ENCODE peak calls at places on chromosomes 12 and 14, in ten cellular contexts. F is AG09319, O is colonic mucosa, W is ovary, N is astrocyte of the spinal cord, Q is upper lobe of left lung, X is fibroblast of pulmonary artery, P is left ventricle myocardium inferior, D is epithelial cell of esophagus, J is cardiac muscle cell. G is an unnamed sample.

GRCh38 chr14:81192594-81192993 is 28.2 kb downstream of the GTF2A1 start:
- DNase-seq in X (no peak), Q (no peak), W (no peak), D (no peak), O (no peak), J (no peak), N (no peak), P (no peak), F (no peak), G (no peak)

GRCh38 chr14:87160964-87161363 is 832.0 kb downstream of the GALC start:
- DNase-seq in O (no peak), D (no peak), F (no peak), X (no peak), J (no peak), W (no peak), N (no peak), P (no peak), Q (no peak), G (no peak)

GRCh38 chr12:90280564-90281058 is 572.0 kb upstream of the ATP2B1 start:
- DNase-seq in F (no peak), Q (no peak), W (no peak), J (no peak), D (peak; percentile 22), P (no peak), X (peak; percentile 80), N (peak; percentile 29), O (no peak), G (no peak)

GRCh38 chr12:131153956-131154355 is 200.2 kb downstream of the ADGRD1 start:
- DNase-seq in P (no peak), O (no peak), J (no peak), Q (no peak), W (no peak), X (no peak), N (no peak), D (no peak), F (no peak), G (no peak)

GRCh38 chr12:53223391-53224267 is 8.4 kb downstream of the RARG start:
- DNase-seq in O (no peak), Q (peak; percentile 54), J (no peak), D (peak; percentile 67), P (peak; percentile 42), X (peak; percentile 66), F (no peak), N (peak; percentile 62), W (peak; percentile 56), G (no peak)

GRCh38 chr14:76500480-76500879 is 124.5 kb downstream of the ESRRB start:
- DNase-seq in F (no peak), N (no peak), X (no peak), D (no peak), P (no peak), J (no peak), Q (no peak), W (no peak), O (no peak), G (no peak)

GRCh38 chr12:32270818-32271710 is 128.3 kb upstream of the FGD4 start:
- DNase-seq in W (no peak), P (no peak), J (no peak), D (peak; percentile 43), N (peak; percentile 36), F (no peak), X (peak; percentile 33), Q (no peak), O (no peak), G (no peak)

GRCh38 chr12:61302282-61302681 is 957.9 kb upstream of the USP15 start:
- DNase-seq in O (no peak), F (no peak), P (no peak), J (no peak), X (no peak), W (no peak), Q (no peak), N (no peak), D (no peak), G (no peak)

GRCh38 chr14:21680072-21680471 is 6.5 kb upstream of the OR4E1 start:
- DNase-seq in W (no peak), J (no peak), X (peak; percentile 76), D (peak; percentile 43), P (no peak), O (no peak), N (peak; percentile 67), F (no peak), Q (no peak), G (no peak)

GRCh38 chr12:128969480-128970055 is 116.3 kb downstream of the GLT1D1 start:
- DNase-seq in N (no peak), J (peak; percentile 67), O (no peak), D (no peak), P (no peak), F (no peak), X (no peak), Q (peak; percentile 39), W (no peak), G (no peak)

GRCh38 chr12:40162022-40162421 is 56.1 kb upstream of the SLC2A13 start:
- DNase-seq in D (no peak), F (no peak), N (no peak), O (no peak), W (no peak), J (no peak), X (no peak), P (no peak), Q (no peak), G (no peak)

GRCh38 chr12:40947812-40948211 is 240.3 kb upstream of the PDZRN4 start:
- DNase-seq in W (no peak), D (peak; percentile 80), O (no peak), P (no peak), Q (no peak), F (no peak), J (no peak), N (no peak), X (no peak), G (no peak)

GRCh38 chr12:65965358-65965757 is 141.1 kb downstream of the HMGA2 start:
- DNase-seq in F (no peak), X (no peak), J (no peak), P (no peak), W (no peak), O (no peak), D (no peak), N (peak; percentile 87), Q (no peak), G (no peak)

GRCh38 chr12:65960820-65961691 is 136.8 kb downstream of the HMGA2 start:
- DNase-seq in Q (no peak), P (no peak), W (no peak), X (no peak), N (no peak), F (no peak), J (no peak), O (no peak), D (peak; percentile 57), G (no peak)

GRCh38 chr12:65959452-65959851 is 135.2 kb downstream of the HMGA2 start:
- DNase-seq in F (no peak), O (no peak), P (no peak), N (no peak), W (no peak), X (no peak), Q (no peak), J (no peak), D (no peak), G (no peak)

GRCh38 chr12:65961731-65962130 is 137.4 kb downstream of the HMGA2 start:
- DNase-seq in F (no peak), W (no peak), D (no peak), P (no peak), N (peak; percentile 25), Q (no peak), X (no peak), O (no peak), J (no peak), G (no peak)

GRCh38 chr12:65962921-65963883 is 138.9 kb downstream of the HMGA2 start:
- DNase-seq in P (no peak), W (peak; percentile 28), N (peak; percentile 75), F (no peak), D (peak; percentile 51), J (peak; percentile 13), Q (no peak), O (peak; percentile 41), X (no peak), G (no peak)
- TF ChIP-seq CTCF in P (peak; percentile 10), W (no peak), N (peak; percentile 32), F (no peak), D (peak; percentile 31), J (peak; percentile 21), Q (no peak), O (no peak), X (no peak), G (no peak)

DNA sequence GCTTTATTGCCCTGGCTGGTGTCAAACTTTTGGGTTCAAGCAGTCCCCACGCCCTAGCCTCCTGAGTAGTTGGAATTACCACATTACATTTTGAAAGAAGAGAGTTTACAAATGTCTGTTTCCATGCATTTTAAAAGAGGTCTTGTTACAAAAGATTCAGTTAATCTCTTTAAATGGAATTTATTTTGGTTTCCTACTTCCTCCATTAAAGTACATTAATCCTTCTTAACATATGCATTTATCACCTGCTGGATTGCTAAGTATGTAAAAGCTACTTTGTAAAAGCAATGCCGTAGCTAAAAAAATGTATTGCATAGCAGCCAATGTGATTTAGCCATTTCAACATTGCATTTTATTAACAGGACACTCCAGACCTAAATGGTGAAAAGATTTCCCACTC is 80.4 kb downstream of the PDE3A start:
- DNase-seq in J (no peak), W (no peak), O (no peak), X (no peak), Q (no peak), F (no peak), N (no peak), P (no peak), D (no peak), G (no peak)
- TF ChIP-seq CTCF in J (no peak), W (no peak), O (no peak), X (no peak), Q (no peak), F (no peak), N (no peak), P (no peak), D (no peak), G (no peak)

DNA sequence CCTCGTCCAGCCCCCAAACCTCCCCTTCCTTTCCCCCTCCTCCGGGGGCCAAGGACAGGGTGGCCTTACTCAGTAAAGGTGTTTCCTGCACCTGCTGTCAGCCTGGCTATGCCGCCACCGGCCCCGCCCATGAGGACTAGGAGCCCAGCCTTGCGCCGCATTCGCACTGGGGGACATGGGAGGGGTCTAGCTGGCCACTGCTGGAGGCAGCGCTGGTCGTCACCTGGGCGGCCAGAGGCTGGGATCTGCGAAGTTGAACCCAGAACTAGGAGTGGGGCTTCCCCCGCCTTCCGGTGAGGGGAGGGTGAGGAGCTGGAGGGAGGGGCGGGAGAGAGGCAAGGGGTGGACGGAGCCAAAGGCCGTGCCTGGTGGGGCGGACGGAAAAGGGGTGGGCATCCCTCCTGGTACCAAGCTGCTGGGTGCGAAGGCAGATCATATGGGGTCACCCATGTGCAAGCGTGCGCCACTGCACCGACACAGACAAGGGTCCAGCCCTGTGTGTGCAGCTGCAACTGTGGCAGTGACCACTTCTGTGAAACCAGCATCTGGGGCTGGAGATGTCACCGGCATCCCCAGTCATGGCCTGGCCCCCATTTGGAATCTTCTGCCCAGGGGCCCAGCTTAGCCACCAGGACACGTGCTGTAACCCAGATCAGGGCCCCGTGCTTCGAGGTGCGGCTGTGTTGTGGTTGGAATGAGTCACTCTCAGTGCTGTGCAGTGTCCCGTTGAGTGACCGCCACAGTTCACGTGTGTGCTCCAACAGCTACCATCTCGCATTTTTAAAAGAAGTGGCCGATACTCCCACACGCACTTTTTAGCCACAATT is 8.5 kb downstream of the AMN start:
- DNase-seq in D (peak; percentile 44), O (peak; percentile 59), W (no peak), Q (no peak), N (peak; percentile 48), P (no peak), J (no peak), F (no peak), X (peak; percentile 10), G (no peak)
- TF ChIP-seq CTCF in D (no peak), O (no peak), W (no peak), Q (no peak), N (no peak), P (no peak), J (no peak), F (no peak), X (no peak), G (no peak)

GRCh38 chr12:102927220-102927619 is 10.2 kb upstream of the PAH start:
- DNase-seq in F (no peak), D (no peak), Q (no peak), J (no peak), X (no peak), W (no peak), N (no peak), O (no peak), P (no peak), G (no peak)
- TF ChIP-seq CTCF in F (no peak), D (no peak), Q (no peak), J (no peak), X (no peak), W (no peak), N (no peak), O (no peak), P (no peak), G (no peak)

G was measured in mesothelial cell of epicardium.